ENCODE peak calls at places on chromosome 10, in seven cellular contexts. O, X, B, M, Z, Q and N are unnamed samples. For H3K4me1, the result is how much of the 10 kb centered on the place peaks cover.

GRCh38 chr10:71998840-71999194 is 34.6 kb downstream of the CHST3 start:
- DNase-seq in O (no peak), X (peak), B (peak), M (no peak), Z (peak), Q (no peak), N (no peak)

GRCh38 chr10:35124540-35124939 is 2.1 kb upstream of the CREM start:
- DNase-seq in O (no peak), X (no peak), B (no peak), M (no peak), Z (no peak), Q (no peak), N (no peak)

GRCh38 chr10:21329995-21330627 is 195.4 kb downstream of the SKIDA1 start:
- DNase-seq in O (no peak), X (peak), B (no peak), M (peak), Z (peak), Q (no peak), N (no peak)

GRCh38 chr10:62626817-62627216 is 177.7 kb upstream of the ADO start:
- DNase-seq in O (no peak), X (peak), B (no peak), M (no peak), Z (no peak), Q (no peak), N (no peak)

GRCh38 chr10:3935141-3935540 is 150.1 kb upstream of the KLF6 start:
- DNase-seq in O (no peak), X (no peak), B (no peak), M (no peak), Z (no peak), Q (no peak), N (no peak)

GRCh38 chr10:53601260-53601875 is 828.8 kb upstream of the MBL2 start:
- DNase-seq in O (no peak), X (peak), B (no peak), M (no peak), Z (peak), Q (peak), N (peak)

GRCh38 chr10:71882813-71883746 is 32.0 kb upstream of the PSAP start:
- DNase-seq in O (no peak), X (no peak), B (no peak), M (no peak), Z (no peak), Q (no peak), N (no peak)

GRCh38 chr10:89591111-89591795 is 53.8 kb downstream of the PANK1 start:
- DNase-seq in O (no peak), X (peak), B (no peak), M (no peak), Z (no peak), Q (no peak), N (no peak)

GRCh38 chr10:76251773-76252617 is 820.6 kb downstream of the LRMDA start:
- DNase-seq in O (no peak), X (no peak), B (peak), M (peak), Z (no peak), Q (no peak), N (no peak)

GRCh38 chr10:86285136-86285790 is 81.3 kb downstream of the GRID1 start:
- DNase-seq in O (no peak), X (no peak), B (no peak), M (no peak), Z (no peak), Q (no peak), N (no peak)

GRCh38 chr10:12539350-12540164 is 190.2 kb downstream of the CAMK1D start:
- DNase-seq in O (no peak), X (no peak), B (no peak), M (no peak), Z (peak), Q (no peak), N (no peak)

GRCh38 chr10:115278294-115278693 is 185.1 kb downstream of the ATRNL1 start:
- DNase-seq in O (no peak), X (no peak), B (no peak), M (no peak), Z (no peak), Q (no peak), N (no peak)

GRCh38 chr10:3500408-3500856 is 284.6 kb downstream of the KLF6 start:
- DNase-seq in O (peak), X (no peak), B (peak), M (peak), Z (peak), Q (peak), N (no peak)

GRCh38 chr10:70935125-70935625 is 46.8 kb upstream of the PCBD1 start:
- DNase-seq in O (no peak), X (no peak), B (no peak), M (no peak), Z (no peak), Q (no peak), N (no peak)

GRCh38 chr10:122348951-122349361 is 25.6 kb upstream of the PLEKHA1 start:
- DNase-seq in O (no peak), X (no peak), B (no peak), M (no peak), Z (no peak), Q (peak), N (no peak)

GRCh38 chr10:1564791-1565190 is 172.5 kb downstream of the ADARB2 start:
- DNase-seq in O (no peak), X (no peak), B (no peak), M (no peak), Z (no peak), Q (no peak), N (no peak)

GRCh38 chr10:69130251-69130650 is 6.3 kb downstream of the VPS26A start:
- DNase-seq in O (no peak), X (no peak), B (no peak), M (no peak), Z (no peak), Q (no peak), N (no peak)

GRCh38 chr10:133141144-133141962 is 18.7 kb upstream of the KNDC1 start:
- DNase-seq in O (no peak), X (no peak), B (no peak), M (no peak), Z (no peak), Q (no peak), N (no peak)

GRCh38 chr10:125531470-125531869 is 151.5 kb downstream of the TEX36 start:
- DNase-seq in O (no peak), X (no peak), B (no peak), M (no peak), Z (no peak), Q (peak), N (no peak)

GRCh38 chr10:28393956-28394568 is 91.2 kb upstream of the MPP7 start:
- DNase-seq in O (peak), X (peak), B (peak), M (peak), Z (peak), Q (peak), N (peak)

GRCh38 chr10:68348265-68348741 is 15.6 kb upstream of the PBLD start:
- DNase-seq in O (no peak), X (peak), B (peak), M (peak), Z (peak), Q (no peak), N (peak)

GRCh38 chr10:71259282-71259681 is 46.9 kb downstream of the UNC5B start:
- DNase-seq in O (no peak), X (no peak), B (no peak), M (no peak), Z (no peak), Q (no peak), N (no peak)

GRCh38 chr10:27646194-27646593 is 99.4 kb downstream of the MKX start:
- DNase-seq in O (no peak), X (no peak), B (no peak), M (no peak), Z (no peak), Q (no peak), N (no peak)

GRCh38 chr10:71036586-71036985 is 148.2 kb upstream of the PCBD1 start:
- DNase-seq in O (no peak), X (no peak), B (no peak), M (no peak), Z (no peak), Q (no peak), N (no peak)

GRCh38 chr10:5840314-5841307 is 27.4 kb upstream of the GDI2 start:
- DNase-seq in O (no peak), X (no peak), B (peak), M (peak), Z (no peak), Q (no peak), N (no peak)

GRCh38 chr10:27100800-27101347 is 580 bp upstream of the ANKRD26 start:
- DNase-seq in O (no peak), X (no peak), B (no peak), M (no peak), Z (peak), Q (no peak), N (no peak)

GRCh38 chr10:97140284-97140846 is 45.4 kb downstream of the SLIT1 start:
- DNase-seq in O (no peak), X (no peak), B (no peak), M (no peak), Z (no peak), Q (no peak), N (no peak)

GRCh38 chr10:78215645-78216044 is 182.0 kb downstream of the RPS24 start:
- DNase-seq in O (peak), X (no peak), B (peak), M (no peak), Z (no peak), Q (no peak), N (no peak)

GRCh38 chr10:95447733-95448132 is 113.4 kb downstream of the SORBS1 start:
- DNase-seq in O (no peak), X (no peak), B (no peak), M (no peak), Z (peak), Q (no peak), N (no peak)
- H3K4me1 ChIP-seq in O (half or more), X (under half), B (under half), M (under half), Z (under half), Q (under half), N (under half)

DNA sequence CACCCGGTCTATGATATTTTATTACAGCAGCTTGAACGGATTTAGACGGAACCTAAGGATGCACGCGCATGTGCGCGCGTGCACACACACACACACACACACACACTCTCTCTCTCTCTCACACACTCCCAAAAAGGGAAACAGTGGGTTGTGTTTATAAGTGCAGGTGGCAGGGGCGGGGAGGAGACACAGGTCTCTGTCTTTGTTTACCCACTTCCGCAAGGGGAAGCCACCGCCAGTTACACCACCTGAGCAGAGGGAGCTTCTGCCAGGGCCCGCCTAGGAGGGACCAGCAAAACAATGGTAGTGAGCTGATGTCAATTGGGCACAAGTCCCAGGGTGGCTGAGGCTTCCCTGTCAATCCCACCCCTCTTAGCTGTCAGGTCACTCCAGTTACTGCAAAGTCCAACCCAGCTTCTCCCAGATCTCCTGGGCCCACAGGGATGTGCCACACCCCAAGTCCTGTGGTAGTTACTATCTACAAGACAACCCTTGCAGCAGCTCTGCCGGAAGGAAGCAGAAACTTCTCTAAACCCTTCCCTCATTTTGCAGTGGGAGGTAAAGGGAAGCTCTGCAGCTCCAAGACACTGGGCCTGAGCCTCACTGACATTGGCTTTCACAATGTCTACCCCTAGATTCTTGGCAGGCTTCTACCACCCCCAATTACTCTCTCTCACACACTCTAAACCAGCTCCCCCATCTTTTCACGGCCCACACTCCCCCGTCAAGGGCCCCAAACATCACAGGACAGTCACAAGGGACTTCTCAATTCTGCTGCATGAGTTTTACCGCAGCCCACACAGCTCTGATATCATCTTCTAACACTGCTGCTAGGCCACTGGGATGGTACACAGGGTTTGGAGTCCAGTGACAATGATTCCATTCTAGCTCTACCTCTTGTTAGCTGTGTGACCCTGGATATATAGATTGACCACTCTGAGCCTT is 17.6 kb downstream of the ANXA11 start:
- DNase-seq in O (no peak), X (peak), B (peak), M (no peak), Z (no peak), Q (no peak), N (no peak)
- H3K4me1 ChIP-seq in O (half or more), X (under half), B (half or more), M (half or more), Z (under half), Q (under half), N (under half)

GRCh38 chr10:108187396-108188012 is 1023.0 kb upstream of the SORCS1 start:
- DNase-seq in O (no peak), X (peak), B (no peak), M (no peak), Z (no peak), Q (no peak), N (no peak)
- H3K4me1 ChIP-seq in O (under half), X (under half), B (under half), M (under half), Z (under half), Q (under half), N (under half)

GRCh38 chr10:22685926-22686325 is 28.5 kb downstream of the PIP4K2A start:
- DNase-seq in O (no peak), X (no peak), B (no peak), M (no peak), Z (no peak), Q (no peak), N (no peak)

GRCh38 chr10:22686347-22686746 is 28.0 kb downstream of the PIP4K2A start:
- DNase-seq in O (no peak), X (no peak), B (no peak), M (no peak), Z (no peak), Q (no peak), N (no peak)

GRCh38 chr10:22682237-22683192 is 31.9 kb downstream of the PIP4K2A start:
- DNase-seq in O (no peak), X (peak), B (peak), M (no peak), Z (no peak), Q (no peak), N (no peak)

GRCh38 chr10:22683995-22684305 is 30.4 kb downstream of the PIP4K2A start:
- DNase-seq in O (no peak), X (no peak), B (no peak), M (no peak), Z (no peak), Q (no peak), N (no peak)

GRCh38 chr10:22684707-22685106 is 29.7 kb downstream of the PIP4K2A start:
- DNase-seq in O (no peak), X (peak), B (no peak), M (no peak), Z (no peak), Q (no peak), N (no peak)
- H3K4me1 ChIP-seq in O (under half), X (half or more), B (under half), M (under half), Z (under half), Q (under half), N (under half)

DNA sequence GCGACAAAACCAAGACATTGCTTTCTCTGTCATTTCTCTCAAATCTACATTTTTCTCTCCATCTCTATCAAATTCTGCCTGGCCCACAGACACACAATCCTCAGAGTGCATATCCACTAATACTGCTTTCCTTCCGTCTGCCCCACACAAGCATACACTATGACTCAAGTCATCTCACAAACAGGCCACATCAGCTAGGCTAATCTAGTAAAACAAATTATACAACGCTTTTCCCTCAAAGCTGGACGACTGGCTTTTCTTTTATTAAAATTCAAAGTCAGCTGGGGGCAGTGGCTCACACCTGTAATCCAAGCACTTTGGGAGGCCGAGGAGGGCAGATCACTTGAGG is 161.2 kb downstream of the FAM107B start:
- DNase-seq in O (no peak), X (no peak), B (no peak), M (no peak), Z (no peak), Q (no peak), N (no peak)
- H3K4me1 ChIP-seq in O (under half), X (under half), B (under half), M (under half), Z (under half), Q (under half), N (under half)

DNA sequence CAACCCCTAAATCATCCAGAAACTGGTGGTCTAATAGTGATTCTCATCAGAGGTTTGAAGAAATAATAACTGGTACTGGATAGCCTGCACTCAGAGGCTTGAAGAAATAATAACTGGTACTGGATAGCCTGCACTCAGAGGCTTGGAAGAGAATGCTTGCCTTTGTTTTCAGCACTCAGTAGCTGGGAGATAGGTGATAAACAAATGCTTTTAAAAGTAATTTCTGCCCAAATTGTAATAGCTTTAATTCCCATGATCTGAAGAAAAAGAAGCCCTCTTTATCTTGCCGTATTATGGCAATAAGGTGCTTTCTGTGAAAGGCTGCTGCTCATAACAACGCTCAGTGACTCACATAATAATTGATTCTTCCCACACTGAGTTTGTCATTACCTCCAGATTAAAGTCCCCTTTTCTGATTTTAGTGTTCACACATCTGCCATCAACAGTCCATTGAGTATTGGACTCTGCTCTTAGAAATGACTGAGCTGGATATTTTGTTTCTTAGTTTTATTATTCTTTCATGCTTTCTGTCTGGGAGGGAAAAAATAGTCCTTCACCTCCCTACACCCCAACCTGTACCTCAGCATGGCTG is 112.2 kb upstream of the PHYHIPL start:
- DNase-seq in O (no peak), X (no peak), B (no peak), M (no peak), Z (no peak), Q (no peak), N (no peak)
- H3K4me1 ChIP-seq in O (under half), X (under half), B (under half), M (under half), Z (under half), Q (under half), N (under half)

GRCh38 chr10:101066146-101066889 is 4.5 kb downstream of the KAZALD1 start:
- DNase-seq in O (no peak), X (peak), B (peak), M (peak), Z (peak), Q (peak), N (peak)
- H3K4me1 ChIP-seq in O (under half), X (under half), B (half or more), M (under half), Z (half or more), Q (under half), N (under half)

GRCh38 chr10:43701295-43701694 is 52.6 kb upstream of the ZNF32 start:
- DNase-seq in O (no peak), X (no peak), B (no peak), M (no peak), Z (no peak), Q (no peak), N (no peak)

GRCh38 chr10:43703286-43703685 is 54.6 kb upstream of the ZNF32 start:
- DNase-seq in O (no peak), X (no peak), B (no peak), M (no peak), Z (no peak), Q (no peak), N (no peak)

GRCh38 chr10:43702213-43702935 is 53.7 kb upstream of the ZNF32 start:
- DNase-seq in O (no peak), X (no peak), B (no peak), M (peak), Z (no peak), Q (no peak), N (no peak)

GRCh38 chr10:43700306-43700705 is 51.6 kb upstream of the ZNF32 start:
- DNase-seq in O (no peak), X (no peak), B (no peak), M (no peak), Z (no peak), Q (no peak), N (no peak)

GRCh38 chr10:43702936-43703281 is 54.2 kb upstream of the ZNF32 start:
- DNase-seq in O (no peak), X (no peak), B (no peak), M (no peak), Z (no peak), Q (no peak), N (no peak)
- H3K4me1 ChIP-seq in O (under half), X (under half), B (under half), M (under half), Z (under half), Q (under half), N (under half)